ENCODE peak calls at places on chromosomes 2 and 18, in six cellular contexts. E is H1, C is WTC11, J is HepG2, T is A549, M is K562. A is an unnamed sample.

GRCh38 chr2:28348921-28349320 is 43.7 kb upstream of the FOSL2 start:
- DNase-seq in E (no peak), C (no peak), M (no peak), J (no peak), T (no peak), A (peak)

GRCh38 chr2:188788621-188789020 is 185.6 kb upstream of the COL3A1 start:
- DNase-seq in T (peak), E (no peak), C (no peak), M (no peak), J (no peak), A (peak)

GRCh38 chr2:9703701-9704221 is 73.0 kb upstream of the YWHAQ start:
- DNase-seq in E (no peak), T (peak), M (peak), J (peak), C (no peak), A (peak)

GRCh38 chr2:145593991-145594702 is 1074.2 kb upstream of the ZEB2 start:
- DNase-seq in E (no peak), J (no peak), M (peak), T (peak), C (no peak), A (peak)

GRCh38 chr18:12604445-12605007 is 53.4 kb downstream of the SPIRE1 start:
- DNase-seq in J (no peak), C (no peak), M (no peak), T (no peak), E (no peak), A (no peak)

GRCh38 chr2:43171789-43172188 is 54.6 kb downstream of the ZFP36L2 start:
- DNase-seq in M (peak), J (peak), C (no peak), T (no peak), E (no peak), A (peak)

GRCh38 chr2:171409436-171409971 is 24.3 kb downstream of the METTL8 start:
- DNase-seq in E (no peak), M (no peak), T (no peak), C (peak), J (no peak), A (peak)

GRCh38 chr2:179376881-179377280 is 112.2 kb upstream of the SESTD1 start:
- DNase-seq in C (no peak), M (no peak), J (no peak), E (no peak), T (no peak), A (no peak)

GRCh38 chr18:23311346-23312103 is 141.6 kb upstream of the RIOK3 start:
- DNase-seq in M (no peak), J (no peak), T (no peak), E (no peak), C (no peak), A (peak)

GRCh38 chr2:120177011-120177621 is 46.1 kb downstream of the TMEM185B start:
- DNase-seq in J (no peak), T (no peak), C (peak), E (no peak), M (peak), A (peak)

GRCh38 chr2:190875881-190876280 is 4.7 kb upstream of the GLS start:
- DNase-seq in E (no peak), M (no peak), T (no peak), J (no peak), C (no peak), A (no peak)

GRCh38 chr2:173802518-173802917 is 162.7 kb downstream of the SP3 start:
- DNase-seq in M (no peak), T (no peak), J (no peak), C (no peak), E (no peak), A (no peak)

GRCh38 chr2:25159947-25160346 is 8.4 kb downstream of the POMC start:
- DNase-seq in C (peak), M (peak), E (no peak), J (no peak), T (peak), A (no peak)

GRCh38 chr2:25151718-25152117 is 16.7 kb downstream of the POMC start:
- DNase-seq in M (no peak), E (no peak), C (no peak), T (no peak), J (no peak), A (no peak)

GRCh38 chr2:25160376-25160775 is 8.0 kb downstream of the POMC start:
- DNase-seq in T (no peak), C (no peak), E (no peak), J (no peak), M (no peak), A (no peak)

GRCh38 chr2:25158096-25158852 is 10.1 kb downstream of the POMC start:
- DNase-seq in J (no peak), M (no peak), C (no peak), T (no peak), E (no peak), A (no peak)

DNA sequence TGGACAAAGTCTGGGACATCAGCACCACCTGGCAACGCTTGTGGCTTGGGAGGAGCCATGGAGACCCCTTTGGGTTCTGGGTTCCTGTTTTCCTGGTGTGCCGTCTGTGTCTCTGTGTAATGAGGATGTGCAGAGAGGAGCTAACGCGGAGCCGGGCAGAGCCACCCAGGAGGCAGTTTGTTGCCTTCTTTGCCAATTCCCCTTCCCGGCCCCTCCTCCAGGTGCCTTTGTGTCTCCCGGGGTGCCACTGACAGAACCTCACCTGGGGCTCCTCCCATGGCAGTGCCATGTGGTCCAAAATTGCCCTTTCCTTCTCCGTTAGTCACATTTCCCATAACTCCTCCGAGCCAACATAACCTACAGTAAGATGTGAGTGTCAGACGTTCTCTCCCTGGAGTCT is 13.0 kb downstream of the POMC start:
- DNase-seq in M (no peak), T (no peak), J (no peak), E (no peak), C (no peak), A (no peak)
- TF ChIP-seq JUN in M (no peak), T (no peak), J (no peak), E (no peak), C (no peak), A (no peak)

GRCh38 chr2:20673686-20674308 is 6.9 kb downstream of the GDF7 start:
- DNase-seq in J (no peak), E (no peak), M (no peak), C (no peak), T (no peak), A (no peak)

GRCh38 chr2:20675701-20676352 is 8.9 kb downstream of the GDF7 start:
- DNase-seq in J (peak), E (no peak), M (no peak), C (peak), T (peak), A (no peak)

GRCh38 chr2:20672191-20672951 is 5.4 kb downstream of the GDF7 start:
- DNase-seq in E (no peak), C (peak), J (no peak), M (no peak), T (no peak), A (no peak)

GRCh38 chr2:20674974-20675679 is 8.2 kb downstream of the GDF7 start:
- DNase-seq in E (no peak), T (no peak), M (no peak), J (peak), C (no peak), A (peak)

GRCh38 chr2:20674309-20674965 is 7.5 kb downstream of the GDF7 start:
- DNase-seq in T (no peak), E (no peak), J (no peak), M (no peak), C (no peak), A (no peak)
- TF ChIP-seq JUN in T (no peak), E (no peak), J (no peak), M (no peak), C (no peak), A (no peak)

GRCh38 chr2:234476766-234477165 is 20.1 kb downstream of the ARL4C start:
- DNase-seq in J (no peak), T (no peak), C (no peak), M (peak), E (no peak), A (no peak)
- TF ChIP-seq JUN in J (no peak), T (no peak), C (no peak), M (no peak), E (no peak), A (no peak)

DNA sequence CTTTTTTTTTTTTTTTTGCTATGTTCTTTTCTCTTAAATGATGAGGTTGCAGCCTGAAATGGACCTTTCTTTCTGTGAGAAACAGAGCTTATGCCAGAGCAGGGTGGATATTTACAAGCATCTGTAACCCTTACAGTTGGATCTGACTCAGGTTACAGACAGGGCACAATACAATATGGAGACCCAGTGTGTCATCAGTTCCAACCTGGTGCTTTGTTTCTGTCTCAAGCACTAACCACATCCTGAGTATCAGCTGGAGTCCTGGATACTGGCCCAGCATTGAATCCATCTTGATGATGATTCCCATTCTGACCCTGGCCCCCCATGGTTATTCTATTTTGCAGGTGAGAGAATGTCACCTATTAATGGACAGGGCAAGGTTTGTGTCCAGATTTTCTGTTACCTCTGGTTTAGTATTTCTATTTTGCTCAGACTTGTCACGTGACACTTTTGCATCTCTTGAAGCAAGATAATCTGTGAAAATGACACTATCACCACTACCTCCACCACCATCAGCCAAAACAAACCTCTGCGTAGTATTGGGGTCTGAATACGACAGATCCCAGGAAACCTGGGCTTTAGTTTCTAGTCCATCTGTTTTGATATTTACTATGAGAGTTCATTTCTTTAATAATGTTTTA is 174.0 kb downstream of the CCDC85A start:
- DNase-seq in E (no peak), C (no peak), J (no peak), M (no peak), T (no peak), A (peak)
- TF ChIP-seq JUN in E (no peak), C (no peak), J (no peak), M (no peak), T (no peak), A (no peak)

GRCh38 chr2:205259131-205259530 is 423.2 kb upstream of the NRP2 start:
- DNase-seq in E (no peak), C (no peak), J (no peak), M (no peak), T (no peak), A (no peak)
- TF ChIP-seq JUN in E (no peak), C (no peak), J (no peak), M (no peak), T (no peak), A (no peak)

GRCh38 chr2:39512941-39513340 is 75.9 kb upstream of the MAP4K3 start:
- DNase-seq in E (no peak), M (no peak), J (no peak), C (no peak), T (no peak), A (peak)

GRCh38 chr2:39514825-39515224 is 77.7 kb upstream of the MAP4K3 start:
- DNase-seq in C (no peak), M (no peak), J (no peak), E (no peak), T (no peak), A (no peak)

GRCh38 chr2:39515273-39515896 is 78.3 kb upstream of the MAP4K3 start:
- DNase-seq in J (peak), T (no peak), C (no peak), E (no peak), M (peak), A (no peak)

GRCh38 chr2:39512434-39512935 is 75.4 kb upstream of the MAP4K3 start:
- DNase-seq in E (no peak), C (no peak), J (no peak), M (no peak), T (no peak), A (no peak)

GRCh38 chr2:39513641-39514094 is 76.6 kb upstream of the MAP4K3 start:
- DNase-seq in E (no peak), J (peak), M (peak), C (peak), T (peak), A (peak)
- TF ChIP-seq JUN in E (no peak), J (no peak), M (no peak), C (no peak), T (no peak), A (peak)

GRCh38 chr2:58533376-58533775 is 292.3 kb upstream of the FANCL start:
- DNase-seq in E (no peak), M (no peak), J (no peak), C (no peak), T (peak), A (no peak)

GRCh38 chr2:58539973-58540372 is 298.8 kb upstream of the FANCL start:
- DNase-seq in C (no peak), T (peak), E (no peak), J (no peak), M (no peak), A (no peak)

GRCh38 chr2:58532641-58533040 is 291.5 kb upstream of the FANCL start:
- DNase-seq in M (no peak), J (no peak), C (no peak), E (no peak), T (no peak), A (no peak)

GRCh38 chr2:58535182-58535581 is 294.1 kb upstream of the FANCL start:
- DNase-seq in E (no peak), M (no peak), J (no peak), T (no peak), C (peak), A (no peak)

DNA sequence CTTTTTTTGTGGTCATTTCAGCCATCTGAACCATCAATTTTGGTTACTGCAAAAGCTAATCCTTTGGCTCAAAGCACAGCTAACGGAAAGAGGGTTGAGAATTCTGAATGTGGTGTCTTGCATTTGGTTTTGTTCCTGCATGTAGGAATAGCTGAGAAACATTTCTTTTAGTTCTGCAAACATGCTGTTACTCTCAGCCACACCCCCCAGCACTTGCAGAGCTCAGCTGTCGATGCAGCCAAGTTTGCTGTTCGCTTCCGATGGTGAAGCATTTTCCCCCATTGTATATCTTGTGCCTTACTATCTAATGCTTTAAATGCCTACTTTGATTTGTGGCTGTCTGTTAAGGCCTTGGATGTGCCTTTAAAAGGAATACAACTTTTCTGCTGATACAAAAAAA is 294.9 kb upstream of the FANCL start:
- DNase-seq in E (no peak), C (no peak), J (no peak), T (no peak), M (no peak), A (no peak)
- TF ChIP-seq JUN in E (no peak), C (no peak), J (no peak), T (no peak), M (no peak), A (no peak)

DNA sequence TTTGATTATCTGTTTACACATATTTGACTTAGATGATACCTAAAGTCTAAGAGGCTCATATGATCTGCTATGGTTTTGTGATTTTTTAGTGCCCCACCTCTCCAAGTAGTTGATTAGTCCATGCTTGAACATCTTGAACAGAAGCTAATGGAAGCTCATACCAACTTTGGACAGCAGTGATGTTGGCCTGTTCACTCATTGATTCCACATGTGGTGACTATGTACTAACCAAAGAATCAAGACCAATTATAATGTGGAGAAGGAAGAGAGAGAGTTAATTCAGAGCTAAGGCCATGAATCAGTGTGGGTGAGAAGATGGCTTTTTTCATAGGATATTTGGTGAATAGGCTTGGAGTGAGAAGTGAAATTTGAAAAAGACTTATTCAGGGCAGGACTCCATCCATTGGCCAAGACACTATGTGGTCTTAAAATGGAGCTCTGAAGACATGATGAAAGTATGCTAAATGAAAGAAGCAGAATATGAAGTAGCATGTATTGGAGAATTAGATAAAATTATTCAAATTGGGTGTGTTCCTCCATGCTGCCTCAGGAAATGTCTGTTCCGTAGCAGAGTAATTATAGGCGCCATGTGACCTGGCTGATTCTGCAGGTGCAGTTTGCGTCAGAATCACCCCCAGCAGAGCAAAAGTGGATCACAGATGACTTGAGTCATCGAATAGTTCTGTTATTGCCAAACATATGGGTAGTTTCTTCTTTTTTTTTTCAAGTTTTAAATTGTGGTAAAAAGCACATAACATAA is 178.1 kb upstream of the TWIST2 start:
- DNase-seq in T (no peak), C (no peak), M (no peak), J (no peak), E (no peak), A (no peak)
- TF ChIP-seq JUN in T (no peak), C (no peak), M (no peak), J (no peak), E (no peak), A (no peak)

DNA sequence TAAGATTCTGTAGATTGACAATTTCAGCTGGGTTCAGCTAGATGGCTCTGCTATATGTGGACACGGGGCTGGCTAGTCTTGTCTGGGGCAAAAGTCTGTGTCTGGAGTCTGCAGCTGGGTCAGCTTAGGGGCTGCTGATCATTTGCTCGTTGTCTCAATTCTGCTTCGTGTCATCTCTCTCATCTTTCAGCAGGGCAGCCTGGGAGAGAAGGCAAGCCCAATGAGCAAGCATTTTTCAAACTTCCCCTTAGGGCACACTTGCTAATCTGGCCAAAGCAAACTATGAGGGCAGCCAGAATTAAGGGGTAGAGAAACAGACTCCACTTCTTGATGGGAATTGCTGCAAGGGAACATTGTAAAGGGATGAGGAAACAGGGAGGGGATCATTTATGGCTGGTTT is 462.6 kb downstream of the SLC4A3 start:
- DNase-seq in J (no peak), T (peak), M (no peak), E (no peak), C (no peak), A (no peak)
- TF ChIP-seq JUN in J (no peak), T (no peak), M (no peak), E (no peak), C (no peak), A (no peak)

DNA sequence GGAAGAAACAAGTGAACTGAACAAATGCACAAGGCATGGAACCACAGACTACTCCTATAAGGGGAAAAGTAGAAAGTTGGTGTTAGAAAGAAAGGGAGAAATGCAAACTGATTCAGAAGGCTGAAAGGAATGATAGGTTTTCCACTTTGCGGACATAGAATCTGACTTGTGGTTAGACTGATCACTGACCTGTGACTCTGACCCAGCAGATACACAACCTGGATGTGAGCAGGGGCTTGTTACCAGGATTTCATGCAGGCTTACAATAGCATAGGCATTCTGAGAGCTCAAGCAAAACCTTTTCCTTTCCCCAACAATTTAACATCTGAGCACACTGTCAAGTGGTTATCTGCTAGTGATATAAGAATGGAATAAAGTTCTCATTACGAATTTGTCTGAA is 237.0 kb upstream of the CDH20 start:
- DNase-seq in T (no peak), E (no peak), J (no peak), C (no peak), M (no peak), A (no peak)
- TF ChIP-seq JUN in T (no peak), E (no peak), J (no peak), C (no peak), M (no peak), A (no peak)

A was measured in endothelial cell of umbilical vein.